ENCODE peak calls at places on chromosomes 13 and 19, in six cellular contexts. K, B, Z, J, D and X are unnamed samples.

GRCh38 chr19:10602330-10603083 is 15.4 kb upstream of the AP1M2 start:
- DNase-seq in K (peak; percentile 84), B (peak; percentile 86), Z (peak; percentile 93), J (peak; percentile 52), D (peak; percentile 61), X (peak; percentile 71)

GRCh38 chr13:112905086-112905485 is 63.9 kb upstream of the MCF2L start:
- DNase-seq in K (no peak), B (no peak), Z (no peak), J (no peak), D (no peak), X (no peak)

GRCh38 chr13:110227864-110228643 is 78.9 kb downstream of the COL4A1 start:
- DNase-seq in K (no peak), B (no peak), Z (no peak), J (no peak), D (no peak), X (no peak)

GRCh38 chr13:87498681-87499080 is 172.5 kb upstream of the SLITRK5 start:
- DNase-seq in K (no peak), B (peak; percentile 11), Z (no peak), J (peak; percentile 1), D (peak; percentile 16), X (peak; percentile 5)

GRCh38 chr13:87331178-87331577 is 340.0 kb upstream of the SLITRK5 start:
- DNase-seq in K (no peak), B (peak; percentile 88), Z (no peak), J (peak; percentile 91), D (peak; percentile 30), X (peak; percentile 1)

GRCh38 chr19:31135841-31136240 is 213.4 kb downstream of the TSHZ3 start:
- DNase-seq in K (no peak), B (no peak), Z (no peak), J (peak; percentile 56), D (peak; percentile 64), X (no peak)

GRCh38 chr13:48199404-48199991 is 33.5 kb upstream of the ITM2B start:
- DNase-seq in K (no peak), B (no peak), Z (no peak), J (no peak), D (no peak), X (no peak)

GRCh38 chr19:511101-511841 is 4.0 kb downstream of the TPGS1 start:
- DNase-seq in K (peak; percentile 78), B (no peak), Z (peak; percentile 90), J (peak; percentile 67), D (peak; percentile 79), X (peak; percentile 64)

GRCh38 chr13:30039506-30039905 is 189.1 kb upstream of the UBL3 start:
- DNase-seq in K (no peak), B (no peak), Z (no peak), J (no peak), D (no peak), X (no peak)

GRCh38 chr19:10036601-10037071 is 23.4 kb downstream of the RDH8 start:
- DNase-seq in K (no peak), B (no peak), Z (no peak), J (no peak), D (no peak), X (no peak)

GRCh38 chr19:17402982-17403855 is 2.2 kb downstream of the BST2 start:
- DNase-seq in K (no peak), B (peak; percentile 75), Z (peak; percentile 61), J (no peak), D (no peak), X (no peak)

DNA sequence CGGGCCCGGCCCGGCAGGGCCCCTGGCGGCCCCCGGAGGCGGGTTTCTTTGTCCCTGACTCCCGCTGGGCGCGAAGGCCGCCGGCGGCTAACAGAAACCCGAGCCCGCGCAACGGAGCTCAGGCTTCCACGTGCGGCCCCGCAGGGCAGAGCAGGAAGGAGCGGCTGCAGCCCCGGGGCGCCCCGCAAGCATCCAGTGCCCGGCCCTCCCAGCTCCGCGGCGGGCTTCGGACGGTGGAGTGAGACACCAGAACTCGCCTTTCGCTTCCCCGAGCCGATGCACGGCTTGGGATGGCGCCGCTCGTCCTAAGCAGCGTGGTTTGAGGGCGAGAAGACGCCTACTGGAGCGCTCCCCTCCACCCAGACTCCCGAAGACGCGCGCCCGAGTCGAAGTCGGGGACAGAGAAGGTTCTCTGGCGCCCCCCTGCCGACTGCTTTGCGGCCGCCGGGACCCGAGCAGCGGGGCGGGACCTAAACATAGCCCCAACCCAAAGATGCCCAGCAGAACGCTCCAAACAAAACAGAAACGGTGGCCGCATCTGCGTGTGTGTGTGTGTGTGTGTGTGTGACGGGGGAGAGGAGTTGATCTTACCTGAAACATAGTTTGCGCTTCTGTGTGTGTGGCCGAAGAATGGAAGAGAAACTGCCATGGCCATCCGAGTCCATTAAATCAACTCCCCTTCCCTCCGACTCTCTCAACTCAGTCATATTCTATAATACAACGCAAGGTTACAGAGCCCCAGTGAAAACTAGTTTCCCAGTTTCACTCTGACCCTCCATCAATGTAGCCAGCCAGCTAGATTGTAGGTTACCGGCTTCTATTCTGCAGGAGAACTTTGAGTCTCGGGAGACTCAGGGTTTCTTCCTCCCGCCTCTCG is 629 bp upstream of the FGF9 start:
- DNase-seq in K (peak; percentile 52), B (peak; percentile 74), Z (peak; percentile 72), J (peak; percentile 68), D (peak; percentile 64), X (peak; percentile 58)
- TF ChIP-seq CTCF in K (no peak), B (peak; percentile 1), Z (no peak), J (peak; percentile 31), D (no peak), X (peak; percentile 6)

DNA sequence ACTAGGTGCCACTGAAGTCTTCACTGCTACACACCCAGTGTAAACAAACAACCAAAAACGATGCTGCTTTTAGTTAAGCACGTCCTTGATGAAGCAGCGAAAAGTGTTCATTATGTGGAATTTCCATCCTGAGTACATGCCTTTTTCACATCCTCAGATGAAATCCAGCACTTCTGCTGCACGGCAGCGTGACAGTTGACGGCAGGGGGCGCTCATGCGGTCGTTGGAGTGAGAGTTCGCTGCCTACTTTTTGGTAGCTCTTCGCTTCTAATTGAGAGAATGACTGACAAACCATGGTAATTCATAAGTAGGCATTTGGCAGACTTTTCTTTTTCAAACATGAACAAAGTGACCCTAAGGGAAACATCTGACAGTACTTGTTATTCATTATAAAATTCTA is 1124.9 kb downstream of the EFNB2 start:
- DNase-seq in K (no peak), B (peak; percentile 64), Z (peak; percentile 48), J (peak; percentile 53), D (no peak), X (peak; percentile 48)
- TF ChIP-seq CTCF in K (no peak), B (peak; percentile 44), Z (peak; percentile 42), J (peak; percentile 91), D (peak; percentile 69), X (peak; percentile 51)

GRCh38 chr19:55549500-55550320 is 4.4 kb upstream of the SBK3 start:
- DNase-seq in K (no peak), B (no peak), Z (no peak), J (peak; percentile 65), D (peak; percentile 92), X (peak; percentile 82)
- TF ChIP-seq CTCF in K (no peak), B (no peak), Z (no peak), J (no peak), D (no peak), X (peak; percentile 12)

DNA sequence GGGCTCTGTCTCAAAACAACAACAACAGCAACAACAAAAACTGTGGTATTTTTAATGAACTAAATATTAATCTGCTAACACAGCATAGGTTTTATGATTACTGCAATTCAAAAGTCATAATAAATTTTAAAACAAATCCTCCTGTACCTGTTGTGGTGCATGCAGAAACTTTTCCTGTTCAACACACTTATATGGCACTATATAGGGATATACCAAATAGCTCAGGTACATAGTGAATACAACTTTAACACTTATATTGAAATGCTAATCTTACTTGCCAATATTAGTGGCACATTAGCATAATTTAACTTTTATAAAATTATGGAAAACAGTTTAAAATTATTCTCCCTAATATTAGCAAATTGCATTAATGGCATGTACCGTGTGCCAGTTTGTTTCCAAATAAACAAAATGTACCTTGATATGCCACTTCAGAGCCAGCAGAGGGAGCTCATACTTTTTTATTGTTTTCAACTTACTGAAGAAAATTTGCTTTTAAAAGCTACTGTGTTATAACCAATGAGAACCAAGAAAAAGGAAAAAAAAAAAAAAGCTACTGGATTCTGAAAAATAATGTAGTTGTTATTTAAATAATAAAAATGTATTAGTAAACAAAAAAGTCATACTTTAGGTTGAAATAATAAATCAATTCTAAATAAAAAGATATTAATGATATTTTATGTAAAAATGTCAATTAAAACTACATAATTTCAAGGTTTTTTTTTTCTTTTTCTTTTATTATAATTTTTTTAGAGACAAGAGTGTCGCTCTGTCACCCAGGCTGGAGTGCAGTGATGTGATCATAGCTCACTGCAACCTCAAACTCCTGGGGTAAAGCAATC is 18.0 kb upstream of the RBM26 start:
- DNase-seq in K (no peak), B (no peak), Z (no peak), J (no peak), D (peak; percentile 47), X (peak; percentile 78)
- TF ChIP-seq CTCF in K (peak; percentile 87), B (peak; percentile 73), Z (peak; percentile 91), J (peak; percentile 67), D (peak; percentile 61), X (peak; percentile 54)